ENCODE peak calls at places on chromosomes 1 and 21, in nine cellular contexts. O is MM.1S; Y is foreskin fibroblast; I is K562; P is uterus; F is endothelial cell; S is choroid plexus epithelial cell; G is CD4-positive, alpha-beta T cell; E is A549. X is an unnamed sample.
A peak's percentile ranks its signal among the peaks of the same experiment; 100 is the strongest.

GRCh38 chr1:42240964-42241755 is 76.6 kb upstream of the GUCA2A start:
- DNase-seq in O (no peak), Y (no peak), I (no peak), P (no peak), F (peak; percentile 34), S (peak; percentile 53), G (no peak), E (no peak), X (no peak)

GRCh38 chr1:56147459-56147858 is 431.9 kb downstream of the PLPP3 start:
- DNase-seq in O (no peak), Y (no peak), I (no peak), P (no peak), F (no peak), S (no peak), G (no peak), E (no peak), X (no peak)

GRCh38 chr1:86423873-86424272 is at the start of gene CLCA2:
- DNase-seq in O (no peak), Y (peak; percentile 20), I (no peak), P (no peak), F (no peak), S (no peak), G (no peak), E (no peak), X (no peak)

GRCh38 chr1:54245501-54245900 is 45.5 kb downstream of the MRPL37 start:
- DNase-seq in O (no peak), Y (peak; percentile 47), I (no peak), P (no peak), F (no peak), S (no peak), G (no peak), E (no peak), X (no peak)

GRCh38 chr1:247118946-247119446 is 14.8 kb upstream of the ZNF669 start:
- DNase-seq in O (peak; percentile 9), Y (peak; percentile 36), I (peak; percentile 63), P (no peak), F (peak; percentile 54), S (peak; percentile 36), G (no peak), E (peak; percentile 10), X (peak; percentile 55)

GRCh38 chr1:184513966-184514365 is 127.1 kb downstream of the C1orf21 start:
- DNase-seq in O (no peak), Y (peak; percentile 75), I (no peak), P (peak; percentile 38), F (no peak), S (peak; percentile 47), G (no peak), E (no peak), X (no peak)

GRCh38 chr21:36985761-36986594 is 19.5 kb upstream of the HLCS start:
- DNase-seq in O (no peak), Y (no peak), I (no peak), P (no peak), F (no peak), S (no peak), G (no peak), E (no peak), X (no peak)

GRCh38 chr1:51897699-51898031 is 19.1 kb upstream of the NRDC start:
- DNase-seq in O (no peak), Y (peak; percentile 93), I (no peak), P (no peak), F (no peak), S (peak; percentile 84), G (no peak), E (peak; percentile 42), X (no peak)

GRCh38 chr1:218494449-218494852 is 149.3 kb downstream of the TGFB2 start:
- DNase-seq in O (peak; percentile 87), Y (no peak), I (no peak), P (no peak), F (no peak), S (no peak), G (no peak), E (no peak), X (no peak)

GRCh38 chr1:225746361-225747179 is 31.1 kb upstream of the SRP9 start:
- DNase-seq in O (no peak), Y (peak; percentile 88), I (no peak), P (peak; percentile 87), F (peak; percentile 9), S (peak; percentile 95), G (no peak), E (peak; percentile 88), X (no peak)

GRCh38 chr1:33893147-33893830 is 29.4 kb downstream of the HMGB4 start:
- DNase-seq in O (no peak), Y (peak; percentile 27), I (no peak), P (no peak), F (no peak), S (peak; percentile 1), G (no peak), E (no peak), X (no peak)

GRCh38 chr1:228151526-228151925 is 1.8 kb downstream of the GJC2 start:
- DNase-seq in O (no peak), Y (peak; percentile 17), I (no peak), P (peak; percentile 39), F (no peak), S (no peak), G (no peak), E (no peak), X (no peak)

GRCh38 chr1:48249868-48250267 is 27.4 kb downstream of the SLC5A9 start:
- DNase-seq in O (no peak), Y (no peak), I (no peak), P (no peak), F (no peak), S (no peak), G (no peak), E (no peak), X (no peak)

DNA sequence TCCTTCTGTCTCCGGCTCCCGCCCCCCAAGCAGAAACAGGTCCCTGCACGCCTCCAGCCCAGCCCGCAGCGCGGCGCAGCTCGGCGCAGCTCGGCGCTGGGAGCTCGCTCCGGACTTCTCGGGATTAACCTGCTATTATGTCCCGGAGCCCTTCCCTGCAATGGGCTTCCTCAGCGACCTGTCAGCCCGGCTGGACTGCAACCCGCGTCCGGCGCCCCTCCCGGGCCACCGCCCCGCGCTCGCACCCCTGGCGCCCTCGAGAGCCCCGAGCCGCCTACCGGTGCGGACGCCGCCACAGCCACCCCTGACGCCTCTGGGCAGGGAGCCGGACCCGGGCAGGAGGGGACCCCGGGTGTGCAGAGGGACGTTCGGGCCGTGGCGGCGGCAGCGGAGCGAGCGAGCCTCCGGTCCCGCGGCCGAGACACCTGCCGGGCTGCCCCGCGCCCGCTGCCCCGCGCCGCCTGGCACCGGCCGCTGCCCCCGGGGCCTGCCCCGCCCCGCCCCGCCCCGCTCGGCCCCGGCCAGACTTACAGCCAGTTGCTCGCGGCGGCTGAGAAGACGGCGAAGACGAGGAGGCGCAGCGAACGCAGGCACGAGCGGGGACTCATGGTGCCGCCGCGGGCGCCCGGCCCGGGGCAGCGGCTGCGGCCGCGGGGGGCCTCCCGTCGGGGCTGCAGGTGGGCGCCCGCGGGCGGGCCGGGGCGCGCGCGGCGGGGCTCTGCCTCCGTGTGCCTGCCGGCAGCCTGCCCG is 407 bp downstream of the WNT4 start:
- DNase-seq in O (no peak), Y (peak; percentile 73), I (peak; percentile 41), P (no peak), F (peak; percentile 31), S (peak; percentile 28), G (no peak), E (peak; percentile 25), X (peak; percentile 71)
- TF ChIP-seq CTCF in O (no peak), Y (no peak), I (no peak), P (no peak), F (no peak), S (no peak), G (no peak), E (no peak), X (no peak)

DNA sequence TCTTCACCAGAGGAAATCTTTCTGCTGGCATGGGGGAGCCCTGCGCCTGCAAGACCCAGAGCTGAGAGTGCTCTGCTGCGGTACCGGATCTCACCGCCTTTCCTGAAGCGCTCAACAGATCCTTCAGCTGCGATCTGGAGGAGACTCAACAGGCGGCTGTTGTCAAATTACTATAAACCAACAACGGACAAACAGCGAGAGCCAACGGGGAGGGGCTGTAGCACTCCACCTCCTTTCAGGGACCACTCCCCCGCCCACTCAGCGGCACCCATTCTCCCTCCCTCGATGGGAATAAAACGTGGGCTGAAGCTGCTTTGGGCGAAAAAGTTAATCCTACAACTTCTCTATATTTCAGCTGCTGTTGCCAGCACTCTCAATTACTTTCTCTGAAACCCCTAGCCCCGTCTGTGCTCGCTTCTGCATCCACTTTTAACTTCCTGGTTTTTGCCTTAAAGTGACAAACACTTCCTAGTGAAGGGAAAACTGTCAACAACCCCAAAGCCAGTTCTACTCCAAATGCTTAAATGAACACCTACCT is at the start of gene FMO5:
- DNase-seq in O (peak; percentile 73), Y (peak; percentile 79), I (peak; percentile 61), P (peak; percentile 84), F (peak; percentile 46), S (peak; percentile 79), G (peak; percentile 14), E (peak; percentile 76), X (peak; percentile 69)
- TF ChIP-seq CTCF in O (peak; percentile 26), Y (no peak), I (peak; percentile 23), P (peak; percentile 63), F (no peak), S (peak; percentile 37), G (no peak), E (no peak), X (no peak)

GRCh38 chr1:35451125-35451528 is 106.1 kb downstream of the KIAA0319L start:
- DNase-seq in O (peak; percentile 64), Y (peak; percentile 92), I (peak; percentile 72), P (peak; percentile 73), F (peak; percentile 87), S (peak; percentile 90), G (peak; percentile 81), E (peak; percentile 43), X (peak; percentile 72)

GRCh38 chr1:35449334-35450008 is 107.7 kb downstream of the KIAA0319L start:
- DNase-seq in O (no peak), Y (peak; percentile 97), I (no peak), P (no peak), F (no peak), S (peak; percentile 96), G (no peak), E (no peak), X (no peak)

GRCh38 chr1:35454175-35454574 is 103.0 kb downstream of the KIAA0319L start:
- DNase-seq in O (no peak), Y (no peak), I (no peak), P (no peak), F (no peak), S (peak; percentile 26), G (no peak), E (no peak), X (no peak)

GRCh38 chr1:35452086-35452485 is 105.1 kb downstream of the KIAA0319L start:
- DNase-seq in O (no peak), Y (peak; percentile 88), I (no peak), P (peak; percentile 43), F (no peak), S (peak; percentile 83), G (no peak), E (no peak), X (no peak)

DNA sequence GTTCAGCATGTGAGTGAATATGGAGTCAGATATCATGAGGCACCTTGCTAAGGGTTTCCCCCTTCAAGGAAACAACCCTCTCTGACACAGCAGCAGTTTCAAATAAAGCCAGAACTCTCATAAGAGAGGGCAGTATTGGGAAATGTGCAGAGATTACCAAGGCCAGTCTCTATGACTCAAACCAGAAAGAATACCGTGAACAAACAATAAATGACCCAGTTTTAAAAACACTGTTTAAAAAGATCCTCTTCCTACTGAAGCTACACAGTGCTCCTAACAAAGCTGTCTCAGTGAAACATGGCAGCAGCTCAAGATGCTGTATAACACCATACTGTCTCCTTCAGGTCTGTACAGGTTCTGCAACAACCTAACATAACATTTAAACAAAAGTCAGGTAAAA is 102.6 kb downstream of the KIAA0319L start:
- DNase-seq in O (no peak), Y (peak; percentile 87), I (no peak), P (no peak), F (no peak), S (peak; percentile 92), G (no peak), E (no peak), X (no peak)
- TF ChIP-seq CTCF in O (no peak), Y (peak; percentile 18), I (peak; percentile 30), P (no peak), F (no peak), S (peak; percentile 54), G (no peak), E (no peak), X (no peak)

GRCh38 chr1:18556364-18556763 is 74.3 kb upstream of the PAX7 start:
- DNase-seq in O (no peak), Y (peak; percentile 15), I (peak; percentile 25), P (no peak), F (peak; percentile 26), S (peak; percentile 57), G (no peak), E (peak; percentile 16), X (no peak)
- TF ChIP-seq CTCF in O (peak; percentile 36), Y (peak; percentile 35), I (peak; percentile 22), P (no peak), F (peak; percentile 35), S (peak; percentile 67), G (no peak), E (peak; percentile 44), X (no peak)